ENCODE peak calls at places on chromosomes 2 and 18, in eight cellular contexts. One of them, this sample, is unnamed.

GRCh38 chr2:115303-115702 is 69.0 kb upstream of the FAM110C start:
- DNase-seq in HCT116: peak
- DNase-seq in uterus: no peak
- DNase-seq in colonic mucosa: no peak
- DNase-seq in CD8-positive, alpha-beta memory T cell: no peak
- DNase-seq in NCI-H774: no peak
- DNase-seq in NCI-H1105: no peak
- DNase-seq in dorsolateral prefrontal cortex: no peak
- DNase-seq in this sample: no peak

GRCh38 chr2:239286901-239287300 is 113.9 kb downstream of the HDAC4 start:
- DNase-seq in dorsolateral prefrontal cortex: no peak
- DNase-seq in NCI-H774: no peak
- DNase-seq in uterus: no peak
- DNase-seq in NCI-H1105: no peak
- DNase-seq in CD8-positive, alpha-beta memory T cell: no peak
- DNase-seq in HCT116: no peak
- DNase-seq in colonic mucosa: no peak
- DNase-seq in this sample: peak

GRCh38 chr2:190979906-190980629 is 33.9 kb downstream of the STAT1 start:
- DNase-seq in dorsolateral prefrontal cortex: no peak
- DNase-seq in CD8-positive, alpha-beta memory T cell: no peak
- DNase-seq in NCI-H1105: peak
- DNase-seq in NCI-H774: no peak
- DNase-seq in HCT116: no peak
- DNase-seq in colonic mucosa: peak
- DNase-seq in uterus: peak
- DNase-seq in this sample: peak

GRCh38 chr2:10964076-10964812 is 52.5 kb downstream of the KCNF1 start:
- DNase-seq in dorsolateral prefrontal cortex: no peak
- DNase-seq in colonic mucosa: no peak
- DNase-seq in uterus: no peak
- DNase-seq in NCI-H1105: no peak
- DNase-seq in CD8-positive, alpha-beta memory T cell: no peak
- DNase-seq in HCT116: no peak
- DNase-seq in NCI-H774: no peak
- DNase-seq in this sample: no peak

GRCh38 chr2:166393008-166393407 is 17.3 kb upstream of the SCN9A start:
- DNase-seq in HCT116: no peak
- DNase-seq in dorsolateral prefrontal cortex: no peak
- DNase-seq in NCI-H774: no peak
- DNase-seq in CD8-positive, alpha-beta memory T cell: no peak
- DNase-seq in NCI-H1105: no peak
- DNase-seq in colonic mucosa: no peak
- DNase-seq in uterus: no peak
- DNase-seq in this sample: no peak

GRCh38 chr18:21457179-21457535 is 143.3 kb downstream of the ESCO1 start:
- DNase-seq in NCI-H1105: no peak
- DNase-seq in colonic mucosa: no peak
- DNase-seq in dorsolateral prefrontal cortex: no peak
- DNase-seq in uterus: no peak
- DNase-seq in NCI-H774: no peak
- DNase-seq in HCT116: no peak
- DNase-seq in CD8-positive, alpha-beta memory T cell: no peak
- DNase-seq in this sample: no peak

GRCh38 chr2:106159867-106160785 is 34.0 kb downstream of the UXS1 start:
- DNase-seq in dorsolateral prefrontal cortex: no peak
- DNase-seq in uterus: no peak
- DNase-seq in CD8-positive, alpha-beta memory T cell: peak
- DNase-seq in HCT116: no peak
- DNase-seq in colonic mucosa: no peak
- DNase-seq in NCI-H774: no peak
- DNase-seq in NCI-H1105: no peak
- DNase-seq in this sample: no peak

GRCh38 chr18:48711651-48712486 is 173.0 kb downstream of the CTIF start:
- DNase-seq in colonic mucosa: peak
- DNase-seq in uterus: peak
- DNase-seq in HCT116: peak
- DNase-seq in NCI-H1105: peak
- DNase-seq in dorsolateral prefrontal cortex: no peak
- DNase-seq in NCI-H774: no peak
- DNase-seq in CD8-positive, alpha-beta memory T cell: no peak
- DNase-seq in this sample: no peak

GRCh38 chr2:147331790-147332419 is 512.9 kb upstream of the ACVR2A start:
- DNase-seq in CD8-positive, alpha-beta memory T cell: no peak
- DNase-seq in dorsolateral prefrontal cortex: no peak
- DNase-seq in NCI-H1105: no peak
- DNase-seq in colonic mucosa: peak
- DNase-seq in NCI-H774: peak
- DNase-seq in HCT116: peak
- DNase-seq in uterus: no peak
- DNase-seq in this sample: no peak

GRCh38 chr2:190663839-190664238 is 15.0 kb downstream of the NAB1 start:
- DNase-seq in CD8-positive, alpha-beta memory T cell: no peak
- DNase-seq in uterus: no peak
- DNase-seq in colonic mucosa: no peak
- DNase-seq in dorsolateral prefrontal cortex: no peak
- DNase-seq in NCI-H1105: no peak
- DNase-seq in NCI-H774: no peak
- DNase-seq in HCT116: no peak
- DNase-seq in this sample: no peak

GRCh38 chr18:26480897-26481795 is 67.2 kb downstream of the KCTD1 start:
- DNase-seq in HCT116: peak
- DNase-seq in CD8-positive, alpha-beta memory T cell: no peak
- DNase-seq in dorsolateral prefrontal cortex: no peak
- DNase-seq in colonic mucosa: no peak
- DNase-seq in NCI-H774: no peak
- DNase-seq in NCI-H1105: no peak
- DNase-seq in uterus: no peak
- DNase-seq in this sample: no peak

GRCh38 chr2:172829229-172829628 is 93.6 kb downstream of the RAPGEF4 start:
- DNase-seq in HCT116: no peak
- DNase-seq in NCI-H1105: no peak
- DNase-seq in CD8-positive, alpha-beta memory T cell: no peak
- DNase-seq in uterus: no peak
- DNase-seq in colonic mucosa: no peak
- DNase-seq in NCI-H774: no peak
- DNase-seq in dorsolateral prefrontal cortex: no peak
- DNase-seq in this sample: no peak

GRCh38 chr2:119888673-119889072 is 124.2 kb upstream of the EPB41L5 start:
- DNase-seq in NCI-H774: no peak
- DNase-seq in colonic mucosa: no peak
- DNase-seq in CD8-positive, alpha-beta memory T cell: no peak
- DNase-seq in uterus: no peak
- DNase-seq in HCT116: no peak
- DNase-seq in NCI-H1105: no peak
- DNase-seq in dorsolateral prefrontal cortex: no peak
- DNase-seq in this sample: no peak

GRCh38 chr2:198371902-198372611 is 567.7 kb downstream of the PLCL1 start:
- DNase-seq in NCI-H1105: no peak
- DNase-seq in dorsolateral prefrontal cortex: no peak
- DNase-seq in uterus: no peak
- DNase-seq in HCT116: no peak
- DNase-seq in NCI-H774: no peak
- DNase-seq in colonic mucosa: no peak
- DNase-seq in CD8-positive, alpha-beta memory T cell: no peak
- DNase-seq in this sample: no peak

GRCh38 chr2:237581751-237582746 is 8.5 kb downstream of the RAB17 start:
- DNase-seq in HCT116: no peak
- DNase-seq in NCI-H774: no peak
- DNase-seq in NCI-H1105: no peak
- DNase-seq in CD8-positive, alpha-beta memory T cell: peak
- DNase-seq in uterus: peak
- DNase-seq in colonic mucosa: no peak
- DNase-seq in dorsolateral prefrontal cortex: no peak
- DNase-seq in this sample: peak

GRCh38 chr2:237156131-237156856 is 70.6 kb downstream of the COPS8 start:
- DNase-seq in CD8-positive, alpha-beta memory T cell: no peak
- DNase-seq in NCI-H1105: no peak
- DNase-seq in HCT116: no peak
- DNase-seq in colonic mucosa: no peak
- DNase-seq in NCI-H774: no peak
- DNase-seq in dorsolateral prefrontal cortex: no peak
- DNase-seq in uterus: peak
- DNase-seq in this sample: no peak

GRCh38 chr2:128347701-128348504 is 29.2 kb upstream of the HS6ST1 start:
- DNase-seq in colonic mucosa: no peak
- DNase-seq in NCI-H1105: no peak
- DNase-seq in dorsolateral prefrontal cortex: no peak
- DNase-seq in uterus: peak
- DNase-seq in HCT116: no peak
- DNase-seq in NCI-H774: no peak
- DNase-seq in CD8-positive, alpha-beta memory T cell: no peak
- DNase-seq in this sample: no peak

GRCh38 chr2:127463155-127463991 is 45.1 kb downstream of the PROC start:
- DNase-seq in dorsolateral prefrontal cortex: no peak
- DNase-seq in NCI-H774: no peak
- DNase-seq in NCI-H1105: no peak
- DNase-seq in HCT116: no peak
- DNase-seq in colonic mucosa: no peak
- DNase-seq in uterus: no peak
- DNase-seq in CD8-positive, alpha-beta memory T cell: no peak
- DNase-seq in this sample: no peak

GRCh38 chr2:176092270-176093144 is at the start of gene HOXD13:
- DNase-seq in NCI-H774: peak
- DNase-seq in CD8-positive, alpha-beta memory T cell: no peak
- DNase-seq in uterus: no peak
- DNase-seq in colonic mucosa: no peak
- DNase-seq in dorsolateral prefrontal cortex: no peak
- DNase-seq in NCI-H1105: no peak
- DNase-seq in HCT116: no peak
- DNase-seq in this sample: no peak

GRCh38 chr2:15163316-15163715 is 397.8 kb downstream of the NBAS start:
- DNase-seq in CD8-positive, alpha-beta memory T cell: no peak
- DNase-seq in NCI-H1105: no peak
- DNase-seq in uterus: no peak
- DNase-seq in HCT116: no peak
- DNase-seq in colonic mucosa: no peak
- DNase-seq in dorsolateral prefrontal cortex: no peak
- DNase-seq in NCI-H774: no peak
- DNase-seq in this sample: no peak

GRCh38 chr2:229342376-229342775 is 71.3 kb upstream of the PID1 start:
- DNase-seq in NCI-H774: no peak
- DNase-seq in HCT116: peak
- DNase-seq in colonic mucosa: peak
- DNase-seq in CD8-positive, alpha-beta memory T cell: no peak
- DNase-seq in NCI-H1105: no peak
- DNase-seq in dorsolateral prefrontal cortex: no peak
- DNase-seq in uterus: peak
- DNase-seq in this sample: peak